ENCODE peak calls at places on chromosomes 6 and 20, in six cellular contexts. X, R, W, V, D and S are unnamed samples.

GRCh38 chr6:111573892-111574800 is 31.5 kb downstream of the TRAF3IP2 start:
- DNase-seq in R (peak), D (no peak), W (peak), X (peak), V (no peak), S (no peak)

GRCh38 chr6:131281471-131282270 is 146.4 kb downstream of the AKAP7 start:
- DNase-seq in D (no peak), W (no peak), R (peak), V (peak), X (peak), S (peak)

GRCh38 chr6:5518936-5519491 is 257.7 kb downstream of the FARS2 start:
- DNase-seq in V (peak), X (no peak), D (no peak), R (no peak), W (no peak), S (no peak)

GRCh38 chr6:150005761-150006651 is 19.3 kb downstream of the RAET1L start:
- DNase-seq in X (no peak), R (no peak), D (no peak), V (no peak), W (no peak), S (no peak)

GRCh38 chr6:26224547-26224912 is 137.3 kb downstream of the HFE start:
- DNase-seq in W (no peak), X (no peak), R (no peak), V (no peak), D (no peak), S (no peak)

GRCh38 chr20:38117635-38118034 is 47.4 kb downstream of the TGM2 start:
- DNase-seq in V (no peak), W (peak), D (no peak), X (peak), R (peak), S (no peak)

GRCh38 chr6:125846292-125847024 is 55.7 kb downstream of the NCOA7 start:
- DNase-seq in V (no peak), D (no peak), W (no peak), R (no peak), X (no peak), S (no peak)

GRCh38 chr6:146753306-146753705 is 154.5 kb downstream of the ADGB start:
- DNase-seq in R (no peak), D (no peak), W (no peak), X (no peak), V (no peak), S (no peak)

GRCh38 chr6:135722679-135723078 is 128.8 kb upstream of the PDE7B start:
- DNase-seq in D (no peak), V (no peak), R (peak), X (peak), W (peak), S (no peak)

GRCh38 chr6:53297004-53297403 is 51.7 kb downstream of the ELOVL5 start:
- DNase-seq in D (no peak), W (no peak), V (no peak), X (no peak), R (no peak), S (no peak)

GRCh38 chr6:14360565-14360964 is 243.0 kb downstream of the CD83 start:
- DNase-seq in V (no peak), X (peak), R (no peak), W (no peak), D (no peak), S (no peak)

GRCh38 chr20:61756446-61756845 is 309.2 kb downstream of the TAF4 start:
- DNase-seq in X (no peak), R (no peak), V (no peak), D (no peak), W (no peak), S (no peak)

GRCh38 chr6:142822882-142823578 is 121.9 kb downstream of the HIVEP2 start:
- DNase-seq in W (no peak), X (no peak), D (no peak), V (peak), R (no peak), S (no peak)

GRCh38 chr6:151010111-151010510 is 144.6 kb downstream of the MTHFD1L start:
- DNase-seq in W (no peak), R (no peak), V (no peak), X (no peak), D (no peak), S (no peak)

GRCh38 chr20:63641146-63641791 is 12.0 kb downstream of the STMN3 start:
- DNase-seq in V (peak), R (peak), D (no peak), X (no peak), W (no peak), S (no peak)

GRCh38 chr20:4082406-4083102 is 67.2 kb upstream of the RNF24 start:
- DNase-seq in D (no peak), V (peak), R (peak), W (peak), X (peak), S (peak)

GRCh38 chr6:114364295-114364694 is 21.5 kb upstream of the HS3ST5 start:
- DNase-seq in W (peak), V (no peak), D (no peak), X (peak), R (peak), S (no peak)

GRCh38 chr6:90523779-90524310 is 63.0 kb downstream of the MAP3K7 start:
- DNase-seq in R (no peak), X (no peak), D (no peak), V (no peak), W (no peak), S (no peak)

GRCh38 chr6:27472182-27472616 is 706 bp downstream of the ZNF184 start:
- DNase-seq in D (peak), X (peak), V (peak), W (peak), R (peak), S (peak)

GRCh38 chr20:8132015-8132631 is at the start of gene PLCB1:
- DNase-seq in V (peak), R (peak), D (peak), X (peak), W (peak), S (peak)

GRCh38 chr6:90294989-90295853 is 1.4 kb downstream of the BACH2 start:
- DNase-seq in D (peak), X (no peak), R (peak), V (peak), W (peak), S (peak)

GRCh38 chr6:27545271-27546046 is 72.6 kb upstream of the ZNF184 start:
- DNase-seq in V (peak), D (no peak), X (peak), W (peak), R (peak), S (no peak)

GRCh38 chr6:34239893-34240292 is 3.2 kb downstream of the HMGA1 start:
- DNase-seq in D (no peak), W (no peak), X (no peak), R (no peak), V (no peak), S (no peak)

GRCh38 chr20:18647777-18648176 is 59.9 kb downstream of the DTD1 start:
- DNase-seq in W (no peak), D (no peak), X (no peak), R (no peak), V (no peak), S (no peak)

GRCh38 chr20:50911030-50911429 is 20.2 kb downstream of the ADNP start:
- DNase-seq in X (peak), D (no peak), V (peak), R (peak), W (no peak), S (no peak)

GRCh38 chr6:13351271-13351670 is 22.9 kb upstream of the TBC1D7 start:
- DNase-seq in X (no peak), W (no peak), R (no peak), D (no peak), V (no peak), S (no peak)

GRCh38 chr6:46704562-46704961 is 16.9 kb downstream of the TDRD6 start:
- DNase-seq in D (no peak), W (no peak), R (peak), X (peak), V (no peak), S (no peak)

GRCh38 chr6:33781105-33781975 is 7.6 kb downstream of the LEMD2 start:
- DNase-seq in V (no peak), D (no peak), R (peak), W (peak), X (peak), S (no peak)

GRCh38 chr6:31791324-31792089 is 4.0 kb downstream of the VARS1 start:
- DNase-seq in D (no peak), V (peak), R (peak), W (peak), X (no peak), S (peak)

GRCh38 chr6:154537942-154538341 is 27.5 kb upstream of the CNKSR3 start:
- DNase-seq in V (no peak), W (no peak), X (no peak), R (no peak), D (no peak), S (no peak)

GRCh38 chr6:118739976-118740771 is 88.8 kb upstream of the CEP85L start:
- DNase-seq in X (peak), W (no peak), V (no peak), R (peak), D (no peak), S (no peak)

GRCh38 chr20:60054716-60055371 is 96.6 kb downstream of the CDH26 start:
- DNase-seq in V (no peak), W (no peak), R (no peak), D (no peak), X (no peak), S (no peak)

GRCh38 chr6:79801362-79801761 is 146.0 kb downstream of the ELOVL4 start:
- DNase-seq in R (no peak), X (no peak), W (no peak), V (no peak), D (no peak), S (no peak)

GRCh38 chr6:105810105-105810921 is 275.8 kb upstream of the PRDM1 start:
- DNase-seq in X (peak), W (peak), R (peak), D (no peak), V (peak), S (peak)

GRCh38 chr6:44133003-44133931 is 5.9 kb downstream of the TMEM63B start:
- DNase-seq in W (peak), V (no peak), D (peak), X (no peak), R (peak), S (peak)